ENCODE peak calls at places on chromosome 17, in five cellular contexts. T is pancreas; B is effector memory CD4-positive, alpha-beta T cell; Y is adrenal gland; N is prostate gland. P is an unnamed sample. For H3K4me1 and H3K9me3, the result is how much of the 10 kb centered on the place peaks cover.

GRCh38 chr17:5526821-5527598 is 40.6 kb downstream of the MIS12 start:
- DNase-seq in Y (peak), T (peak), B (no peak), N (peak), P (peak)

GRCh38 chr17:14396542-14396941 is 95.7 kb downstream of the HS3ST3B1 start:
- DNase-seq in N (no peak), T (no peak), B (no peak), Y (no peak), P (no peak)

GRCh38 chr17:46045639-46046038 is 46.6 kb downstream of the STH start:
- DNase-seq in B (no peak), N (no peak), T (no peak), Y (no peak), P (no peak)

GRCh38 chr17:28018439-28019070 is 23.9 kb upstream of the NLK start:
- DNase-seq in N (no peak), Y (peak), B (no peak), T (no peak), P (no peak)

GRCh38 chr17:3796110-3796821 is 4.7 kb downstream of the ITGAE start:
- DNase-seq in T (no peak), N (no peak), B (peak), Y (no peak), P (peak)

GRCh38 chr17:1473841-1474240 is 17.8 kb upstream of the CRK start:
- DNase-seq in N (no peak), T (no peak), B (no peak), Y (no peak), P (no peak)

GRCh38 chr17:78736526-78737079 is 45.5 kb downstream of the CYTH1 start:
- DNase-seq in B (peak), Y (peak), N (peak), T (peak), P (peak)

GRCh38 chr17:76909971-76910760 is 42.0 kb downstream of the MGAT5B start:
- DNase-seq in T (peak), Y (peak), B (no peak), N (peak), P (peak)

GRCh38 chr17:82548681-82549303 is 29.3 kb downstream of the FOXK2 start:
- DNase-seq in B (no peak), T (no peak), N (no peak), Y (peak), P (peak)

GRCh38 chr17:82551779-82552457 is 32.4 kb downstream of the FOXK2 start:
- DNase-seq in N (peak), B (peak), Y (peak), T (peak), P (peak)

GRCh38 chr17:82545071-82545462 is 25.5 kb downstream of the FOXK2 start:
- DNase-seq in B (no peak), N (no peak), T (no peak), Y (no peak), P (no peak)

GRCh38 chr17:82544431-82545070 is 25.0 kb downstream of the FOXK2 start:
- DNase-seq in N (no peak), B (no peak), T (no peak), Y (no peak), P (no peak)

GRCh38 chr17:82547981-82548380 is 28.4 kb downstream of the FOXK2 start:
- DNase-seq in T (no peak), N (no peak), Y (no peak), B (no peak), P (no peak)
- H3K4me1 ChIP-seq in T (under half), N (under half), Y (half or more), B (under half), P (under half)

GRCh38 chr17:62717589-62718342 is 90.3 kb downstream of the MRC2 start:
- DNase-seq in Y (no peak), T (no peak), N (no peak), B (no peak), P (no peak)

GRCh38 chr17:62719586-62719985 is 88.5 kb downstream of the MARCHF10 start:
- DNase-seq in Y (no peak), T (no peak), B (no peak), N (no peak), P (no peak)

GRCh38 chr17:62718420-62718819 is 89.7 kb downstream of the MARCHF10 start:
- DNase-seq in T (no peak), Y (no peak), N (no peak), B (no peak), P (no peak)

GRCh38 chr17:62715882-62716390 is 88.5 kb downstream of the MRC2 start:
- DNase-seq in Y (no peak), T (no peak), N (no peak), B (no peak), P (no peak)

DNA sequence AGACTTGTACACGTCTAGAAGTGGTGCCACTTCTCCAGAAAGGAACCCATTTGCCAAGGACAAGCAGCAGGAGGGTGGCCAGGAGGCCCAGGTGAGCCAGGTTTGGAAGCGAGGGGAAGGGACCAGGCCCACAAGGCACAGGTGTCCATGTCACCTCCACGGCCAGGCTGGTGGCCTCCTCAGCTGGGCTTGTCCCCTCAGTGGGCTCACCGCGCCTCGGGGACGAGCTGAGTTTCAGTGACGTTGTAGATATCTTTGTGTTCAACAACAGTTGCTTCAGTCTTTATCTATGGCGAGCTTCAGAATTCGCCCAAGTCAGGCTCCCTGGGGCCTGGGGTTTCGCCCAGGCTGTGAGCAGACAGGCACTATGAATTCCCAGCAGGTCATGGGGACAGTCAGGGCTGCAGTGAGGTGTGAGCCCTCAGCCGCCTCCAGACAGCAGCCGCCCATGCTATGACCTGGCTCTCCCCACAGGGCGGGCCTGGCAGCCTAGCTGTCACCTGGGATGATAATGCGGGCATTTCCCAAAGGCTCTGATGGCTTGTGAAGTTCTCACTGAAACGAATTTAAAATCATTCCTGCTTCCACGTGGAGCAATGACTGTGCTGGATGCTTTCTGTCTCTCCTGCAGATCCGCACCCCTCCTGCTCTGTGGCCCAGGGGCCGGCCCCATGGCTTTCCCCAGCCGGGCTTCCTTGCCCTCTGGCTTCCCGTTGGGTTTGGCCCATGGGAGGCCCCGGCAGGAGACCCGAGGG is 89.5 kb downstream of the MRC2 start:
- DNase-seq in N (no peak), Y (no peak), T (no peak), B (no peak), P (no peak)
- H3K27ac ChIP-seq in N (no peak), Y (no peak), T (no peak), B (no peak), P (no peak)

GRCh38 chr17:72825218-72825617 is 267.3 kb downstream of the SLC39A11 start:
- DNase-seq in Y (no peak), N (no peak), B (no peak), T (no peak), P (no peak)
- H3K9me3 ChIP-seq in Y (under half), N (under half), B (under half), T (under half), P (under half)

DNA sequence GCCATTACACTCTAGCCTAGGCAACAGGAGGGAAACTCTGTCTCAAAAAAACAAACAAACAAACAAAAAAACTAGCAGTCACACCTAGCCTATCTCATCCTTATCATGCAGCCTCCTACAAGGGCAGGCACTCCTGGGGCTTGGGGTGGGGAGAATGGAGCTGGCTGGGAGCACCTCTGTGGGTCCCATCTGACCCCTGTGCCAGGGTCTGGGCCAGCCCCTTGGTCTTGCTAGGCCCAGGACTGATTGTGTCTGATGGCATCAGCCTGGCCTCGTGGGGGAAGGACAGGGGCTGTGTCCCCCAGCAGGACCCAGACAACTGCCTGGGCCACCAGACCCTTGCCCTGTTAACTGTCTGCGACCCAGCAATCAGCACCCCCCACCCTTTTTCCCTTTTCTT is 49.8 kb downstream of the SREBF1 start:
- DNase-seq in T (no peak), B (no peak), N (no peak), Y (no peak), P (no peak)
- H3K4me1 ChIP-seq in T (under half), B (under half), N (under half), Y (under half), P (half or more)

GRCh38 chr17:32855620-32856019 is 21.3 kb downstream of the MYO1D start:
- DNase-seq in Y (no peak), N (no peak), B (no peak), T (no peak), P (no peak)
- H3K27ac ChIP-seq in Y (no peak), N (no peak), B (no peak), T (no peak), P (peak)

GRCh38 chr17:43548689-43549379 is 2.7 kb upstream of the ETV4 start:
- DNase-seq in Y (no peak), N (no peak), B (no peak), T (no peak), P (no peak)
- H3K9me3 ChIP-seq in Y (under half), N (under half), B (under half), T (under half), P (under half)

DNA sequence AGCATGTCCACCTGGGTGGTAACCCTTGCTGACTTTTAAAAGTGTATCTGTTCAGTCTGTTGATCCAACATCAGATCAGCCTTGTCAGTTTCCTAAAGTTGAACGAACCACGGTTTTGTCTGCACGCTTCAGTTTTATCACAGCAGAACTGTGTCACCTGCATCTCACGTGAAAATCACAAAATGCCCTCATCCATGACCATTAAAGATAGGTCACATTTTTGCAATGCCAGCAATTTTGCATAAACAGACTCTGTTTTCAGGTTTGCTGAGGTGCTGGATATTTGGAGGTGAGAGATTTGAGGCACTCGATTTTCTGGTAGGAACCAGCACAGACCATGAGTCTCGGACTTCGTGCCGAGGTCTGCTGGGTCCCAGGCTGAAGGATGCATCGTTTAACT is 3.0 kb downstream of the METRNL start:
- DNase-seq in T (no peak), B (no peak), Y (no peak), N (no peak), P (no peak)
- H3K4me1 ChIP-seq in T (under half), B (under half), Y (under half), N (under half), P (under half)

P was measured in transverse colon.